ENCODE peak calls at places on chromosomes 7 and 10, in four cellular contexts. A is SHP77, N is lung, C is EH. W is an unnamed sample.

GRCh38 chr10:75935650-75936400 is 504.4 kb downstream of the LRMDA start:
- DNase-seq in A (no peak), N (no peak), C (no peak), W (no peak)

GRCh38 chr10:49605177-49605938 is 4.8 kb upstream of the SLC18A3 start:
- DNase-seq in A (no peak), N (no peak), C (no peak), W (no peak)

GRCh38 chr7:33185786-33186185 is 56.4 kb downstream of the BBS9 start:
- DNase-seq in A (peak), N (no peak), C (peak), W (peak)

GRCh38 chr7:21368317-21368716 is 59.6 kb upstream of the SP4 start:
- DNase-seq in A (peak), N (no peak), C (no peak), W (no peak)

GRCh38 chr7:34339061-34339526 is 318.9 kb upstream of the NPSR1 start:
- DNase-seq in A (no peak), N (no peak), C (peak), W (no peak)

GRCh38 chr7:143848192-143848591 is 53.8 kb downstream of the TCAF1 start:
- DNase-seq in A (no peak), N (no peak), C (no peak), W (no peak)

GRCh38 chr7:2956526-2957368 is 86.9 kb downstream of the CARD11 start:
- DNase-seq in A (no peak), N (no peak), C (peak), W (no peak)

GRCh38 chr7:1646957-1647891 is 22.9 kb upstream of the ELFN1 start:
- DNase-seq in A (no peak), N (no peak), C (no peak), W (no peak)

GRCh38 chr7:105164751-105165150 is 150.7 kb downstream of the KMT2E start:
- DNase-seq in A (no peak), N (no peak), C (no peak), W (no peak)

GRCh38 chr10:49663596-49663995 is 15.9 kb upstream of the C10orf53 start:
- DNase-seq in A (no peak), N (peak), C (no peak), W (no peak)

GRCh38 chr10:123183724-123184123 is 29.5 kb downstream of the BUB3 start:
- DNase-seq in A (no peak), N (no peak), C (no peak), W (no peak)